ENCODE peak calls at places on chromosomes 5 and 9, in six cellular contexts. One of them, this sample, is unnamed.

GRCh38 chr5:26889810-26890209 is 148.6 kb downstream of the CDH9 start:
- DNase-seq in H9: no peak
- DNase-seq in A673: no peak
- DNase-seq in HepG2: no peak
- DNase-seq in effector memory CD4-positive, alpha-beta T cell: no peak
- DNase-seq in right lobe of liver: no peak
- DNase-seq in this sample: no peak

GRCh38 chr9:112097712-112098688 is 77.1 kb downstream of the SUSD1 start:
- DNase-seq in HepG2: peak
- DNase-seq in A673: peak
- DNase-seq in right lobe of liver: peak
- DNase-seq in effector memory CD4-positive, alpha-beta T cell: peak
- DNase-seq in H9: peak
- DNase-seq in this sample: peak

GRCh38 chr9:133950206-133950915 is 41.8 kb downstream of the VAV2 start:
- DNase-seq in H9: no peak
- DNase-seq in A673: no peak
- DNase-seq in right lobe of liver: no peak
- DNase-seq in HepG2: no peak
- DNase-seq in effector memory CD4-positive, alpha-beta T cell: no peak
- DNase-seq in this sample: no peak

GRCh38 chr9:100206899-100207298 is 107.9 kb downstream of the INVS start:
- DNase-seq in effector memory CD4-positive, alpha-beta T cell: no peak
- DNase-seq in right lobe of liver: no peak
- DNase-seq in HepG2: no peak
- DNase-seq in A673: peak
- DNase-seq in H9: no peak
- DNase-seq in this sample: no peak

GRCh38 chr9:137297060-137297664 is 4.9 kb downstream of the NRARP start:
- DNase-seq in HepG2: no peak
- DNase-seq in effector memory CD4-positive, alpha-beta T cell: no peak
- DNase-seq in H9: peak
- DNase-seq in A673: no peak
- DNase-seq in right lobe of liver: no peak
- DNase-seq in this sample: no peak

GRCh38 chr5:2582106-2582505 is 169.4 kb downstream of the IRX2 start:
- DNase-seq in H9: no peak
- DNase-seq in effector memory CD4-positive, alpha-beta T cell: no peak
- DNase-seq in A673: no peak
- DNase-seq in HepG2: no peak
- DNase-seq in right lobe of liver: no peak
- DNase-seq in this sample: no peak

GRCh38 chr5:113150821-113151220 is 174.2 kb downstream of the DCP2 start:
- DNase-seq in right lobe of liver: no peak
- DNase-seq in effector memory CD4-positive, alpha-beta T cell: no peak
- DNase-seq in H9: no peak
- DNase-seq in A673: no peak
- DNase-seq in HepG2: no peak
- DNase-seq in this sample: no peak

GRCh38 chr9:33320230-33320567 is 29.9 kb downstream of the NFX1 start:
- DNase-seq in effector memory CD4-positive, alpha-beta T cell: no peak
- DNase-seq in right lobe of liver: no peak
- DNase-seq in A673: no peak
- DNase-seq in H9: no peak
- DNase-seq in HepG2: no peak
- DNase-seq in this sample: no peak

GRCh38 chr5:67010684-67011409 is 185.8 kb downstream of the CD180 start:
- DNase-seq in H9: peak
- DNase-seq in effector memory CD4-positive, alpha-beta T cell: no peak
- DNase-seq in A673: no peak
- DNase-seq in HepG2: no peak
- DNase-seq in right lobe of liver: no peak
- DNase-seq in this sample: no peak

GRCh38 chr9:98521141-98521540 is 187.6 kb downstream of the GABBR2 start:
- DNase-seq in effector memory CD4-positive, alpha-beta T cell: no peak
- DNase-seq in right lobe of liver: no peak
- DNase-seq in HepG2: no peak
- DNase-seq in A673: no peak
- DNase-seq in H9: no peak
- DNase-seq in this sample: no peak

GRCh38 chr9:136599811-136600660 is 54.2 kb upstream of the NOTCH1 start:
- DNase-seq in H9: no peak
- DNase-seq in effector memory CD4-positive, alpha-beta T cell: no peak
- DNase-seq in HepG2: no peak
- DNase-seq in right lobe of liver: no peak
- DNase-seq in A673: no peak
- DNase-seq in this sample: no peak

GRCh38 chr5:40904205-40904993 is 4.9 kb upstream of the C7 start:
- DNase-seq in H9: peak
- DNase-seq in effector memory CD4-positive, alpha-beta T cell: no peak
- DNase-seq in HepG2: peak
- DNase-seq in right lobe of liver: peak
- DNase-seq in A673: peak
- DNase-seq in this sample: peak

GRCh38 chr9:134494273-134494815 is 147.3 kb upstream of the COL5A1 start:
- DNase-seq in effector memory CD4-positive, alpha-beta T cell: no peak
- DNase-seq in A673: no peak
- DNase-seq in right lobe of liver: peak
- DNase-seq in HepG2: no peak
- DNase-seq in H9: no peak
- DNase-seq in this sample: no peak

GRCh38 chr5:77698920-77699319 is 60.4 kb upstream of the OTP start:
- DNase-seq in H9: no peak
- DNase-seq in right lobe of liver: no peak
- DNase-seq in A673: no peak
- DNase-seq in HepG2: no peak
- DNase-seq in effector memory CD4-positive, alpha-beta T cell: no peak
- DNase-seq in this sample: no peak

GRCh38 chr5:157025093-157025698 is 33.7 kb downstream of the HAVCR1 start:
- DNase-seq in effector memory CD4-positive, alpha-beta T cell: peak
- DNase-seq in H9: no peak
- DNase-seq in HepG2: no peak
- DNase-seq in right lobe of liver: no peak
- DNase-seq in A673: no peak
- DNase-seq in this sample: no peak

GRCh38 chr9:135282001-135282731 is 194.7 kb downstream of the OLFM1 start:
- DNase-seq in HepG2: peak
- DNase-seq in A673: peak
- DNase-seq in effector memory CD4-positive, alpha-beta T cell: no peak
- DNase-seq in H9: no peak
- DNase-seq in right lobe of liver: peak
- DNase-seq in this sample: no peak

GRCh38 chr9:87515086-87515485 is 17.4 kb downstream of the DAPK1 start:
- DNase-seq in right lobe of liver: no peak
- DNase-seq in HepG2: no peak
- DNase-seq in effector memory CD4-positive, alpha-beta T cell: no peak
- DNase-seq in H9: no peak
- DNase-seq in A673: no peak
- DNase-seq in this sample: no peak

GRCh38 chr5:176810084-176810597 is at the start of gene UNC5A:
- DNase-seq in effector memory CD4-positive, alpha-beta T cell: no peak
- DNase-seq in right lobe of liver: no peak
- DNase-seq in A673: peak
- DNase-seq in H9: peak
- DNase-seq in HepG2: no peak
- DNase-seq in this sample: no peak

GRCh38 chr5:157568717-157569116 is 6.9 kb downstream of the ADAM19 start:
- DNase-seq in A673: no peak
- DNase-seq in HepG2: no peak
- DNase-seq in effector memory CD4-positive, alpha-beta T cell: no peak
- DNase-seq in right lobe of liver: no peak
- DNase-seq in H9: no peak
- DNase-seq in this sample: no peak

GRCh38 chr5:141849371-141850182 is 28.6 kb downstream of the PCDH1 start:
- DNase-seq in right lobe of liver: peak
- DNase-seq in HepG2: peak
- DNase-seq in A673: peak
- DNase-seq in H9: peak
- DNase-seq in effector memory CD4-positive, alpha-beta T cell: peak
- DNase-seq in this sample: no peak

GRCh38 chr5:20113930-20114329 is 125.9 kb upstream of the CDH18 start:
- DNase-seq in HepG2: no peak
- DNase-seq in H9: no peak
- DNase-seq in effector memory CD4-positive, alpha-beta T cell: no peak
- DNase-seq in A673: no peak
- DNase-seq in right lobe of liver: no peak
- DNase-seq in this sample: no peak

GRCh38 chr9:88259041-88259440 is 120.8 kb upstream of the SPATA31C2 start:
- DNase-seq in A673: no peak
- DNase-seq in HepG2: no peak
- DNase-seq in effector memory CD4-positive, alpha-beta T cell: no peak
- DNase-seq in H9: no peak
- DNase-seq in right lobe of liver: no peak
- DNase-seq in this sample: no peak

GRCh38 chr9:132078369-132079356 is 1.0 kb downstream of the MED27 start:
- DNase-seq in effector memory CD4-positive, alpha-beta T cell: no peak
- DNase-seq in HepG2: no peak
- DNase-seq in H9: no peak
- DNase-seq in A673: peak
- DNase-seq in right lobe of liver: no peak
- DNase-seq in this sample: no peak

GRCh38 chr9:37262410-37262809 is 142.0 kb downstream of the ZCCHC7 start:
- DNase-seq in A673: peak
- DNase-seq in effector memory CD4-positive, alpha-beta T cell: no peak
- DNase-seq in right lobe of liver: no peak
- DNase-seq in H9: no peak
- DNase-seq in HepG2: no peak
- DNase-seq in this sample: no peak

GRCh38 chr5:116084891-116085715 is at the start of gene COMMD10:
- DNase-seq in effector memory CD4-positive, alpha-beta T cell: peak
- DNase-seq in A673: peak
- DNase-seq in right lobe of liver: peak
- DNase-seq in H9: peak
- DNase-seq in HepG2: peak
- DNase-seq in this sample: peak

GRCh38 chr5:107867266-107867665 is 196.5 kb upstream of the EFNA5 start:
- DNase-seq in H9: no peak
- DNase-seq in right lobe of liver: no peak
- DNase-seq in effector memory CD4-positive, alpha-beta T cell: no peak
- DNase-seq in A673: no peak
- DNase-seq in HepG2: no peak
- DNase-seq in this sample: no peak

GRCh38 chr9:20205821-20206220 is 416.5 kb downstream of the MLLT3 start:
- DNase-seq in HepG2: no peak
- DNase-seq in effector memory CD4-positive, alpha-beta T cell: no peak
- DNase-seq in H9: no peak
- DNase-seq in right lobe of liver: no peak
- DNase-seq in A673: no peak
- DNase-seq in this sample: no peak

GRCh38 chr5:95773325-95774059 is 42.4 kb downstream of the RHOBTB3 start:
- DNase-seq in effector memory CD4-positive, alpha-beta T cell: no peak
- DNase-seq in HepG2: peak
- DNase-seq in A673: peak
- DNase-seq in H9: no peak
- DNase-seq in right lobe of liver: no peak
- DNase-seq in this sample: no peak

GRCh38 chr9:107504585-107505455 is 15.3 kb upstream of the KLF4 start:
- DNase-seq in HepG2: peak
- DNase-seq in effector memory CD4-positive, alpha-beta T cell: no peak
- DNase-seq in A673: no peak
- DNase-seq in right lobe of liver: no peak
- DNase-seq in H9: no peak
- DNase-seq in this sample: no peak

GRCh38 chr9:27478322-27478721 is 45.8 kb upstream of the IFNK start:
- DNase-seq in H9: no peak
- DNase-seq in HepG2: no peak
- DNase-seq in right lobe of liver: no peak
- DNase-seq in effector memory CD4-positive, alpha-beta T cell: no peak
- DNase-seq in A673: no peak
- DNase-seq in this sample: no peak

GRCh38 chr9:137140151-137141012 is 1.4 kb downstream of the GRIN1 start:
- DNase-seq in HepG2: no peak
- DNase-seq in right lobe of liver: no peak
- DNase-seq in effector memory CD4-positive, alpha-beta T cell: no peak
- DNase-seq in H9: peak
- DNase-seq in A673: no peak
- DNase-seq in this sample: no peak

GRCh38 chr9:69097053-69097452 is 61.5 kb downstream of the FXN start:
- DNase-seq in right lobe of liver: no peak
- DNase-seq in A673: no peak
- DNase-seq in HepG2: no peak
- DNase-seq in H9: no peak
- DNase-seq in effector memory CD4-positive, alpha-beta T cell: no peak
- DNase-seq in this sample: no peak
- H3K27ac ChIP-seq in right lobe of liver: peak
- H3K27ac ChIP-seq in A673: no peak
- H3K27ac ChIP-seq in HepG2: no peak
- H3K27ac ChIP-seq in H9: no peak
- H3K27ac ChIP-seq in effector memory CD4-positive, alpha-beta T cell: no peak
- H3K27ac ChIP-seq in this sample: no peak

GRCh38 chr5:139811076-139811607 is 15.5 kb downstream of the PSD2 start:
- DNase-seq in HepG2: no peak
- DNase-seq in H9: no peak
- DNase-seq in effector memory CD4-positive, alpha-beta T cell: no peak
- DNase-seq in A673: no peak
- DNase-seq in right lobe of liver: no peak
- DNase-seq in this sample: no peak

GRCh38 chr5:139812323-139812722 is 16.7 kb downstream of the PSD2 start:
- DNase-seq in right lobe of liver: no peak
- DNase-seq in A673: no peak
- DNase-seq in effector memory CD4-positive, alpha-beta T cell: no peak
- DNase-seq in H9: no peak
- DNase-seq in HepG2: no peak
- DNase-seq in this sample: no peak

GRCh38 chr5:139808481-139809330 is 13.1 kb downstream of the PSD2 start:
- DNase-seq in right lobe of liver: no peak
- DNase-seq in A673: peak
- DNase-seq in HepG2: no peak
- DNase-seq in H9: peak
- DNase-seq in effector memory CD4-positive, alpha-beta T cell: no peak
- DNase-seq in this sample: no peak

GRCh38 chr5:139809331-139809810 is 13.8 kb downstream of the PSD2 start:
- DNase-seq in right lobe of liver: no peak
- DNase-seq in effector memory CD4-positive, alpha-beta T cell: no peak
- DNase-seq in HepG2: no peak
- DNase-seq in H9: no peak
- DNase-seq in A673: no peak
- DNase-seq in this sample: no peak

GRCh38 chr5:139810341-139811075 is 14.9 kb downstream of the PSD2 start:
- DNase-seq in HepG2: no peak
- DNase-seq in H9: no peak
- DNase-seq in right lobe of liver: no peak
- DNase-seq in A673: no peak
- DNase-seq in effector memory CD4-positive, alpha-beta T cell: no peak
- DNase-seq in this sample: no peak
- H3K27ac ChIP-seq in HepG2: no peak
- H3K27ac ChIP-seq in H9: no peak
- H3K27ac ChIP-seq in right lobe of liver: no peak
- H3K27ac ChIP-seq in A673: no peak
- H3K27ac ChIP-seq in effector memory CD4-positive, alpha-beta T cell: no peak
- H3K27ac ChIP-seq in this sample: no peak

GRCh38 chr5:151663617-151664322 is 22.9 kb downstream of the SPARC start:
- DNase-seq in H9: no peak
- DNase-seq in HepG2: no peak
- DNase-seq in A673: no peak
- DNase-seq in right lobe of liver: peak
- DNase-seq in effector memory CD4-positive, alpha-beta T cell: no peak
- DNase-seq in this sample: no peak
- H3K27ac ChIP-seq in H9: no peak
- H3K27ac ChIP-seq in HepG2: no peak
- H3K27ac ChIP-seq in A673: no peak
- H3K27ac ChIP-seq in right lobe of liver: no peak
- H3K27ac ChIP-seq in effector memory CD4-positive, alpha-beta T cell: no peak
- H3K27ac ChIP-seq in this sample: no peak

GRCh38 chr9:78437721-78438610 is 141.0 kb downstream of the PSAT1 start:
- DNase-seq in right lobe of liver: no peak
- DNase-seq in A673: no peak
- DNase-seq in H9: no peak
- DNase-seq in HepG2: no peak
- DNase-seq in effector memory CD4-positive, alpha-beta T cell: no peak
- DNase-seq in this sample: no peak
- H3K27ac ChIP-seq in right lobe of liver: no peak
- H3K27ac ChIP-seq in A673: no peak
- H3K27ac ChIP-seq in H9: no peak
- H3K27ac ChIP-seq in HepG2: no peak
- H3K27ac ChIP-seq in effector memory CD4-positive, alpha-beta T cell: no peak
- H3K27ac ChIP-seq in this sample: no peak

This sample was measured in iPS DF 6.9.